ENCODE peak calls at places on chromosomes 13 and 19, in seven cellular contexts. Y is uterus, K is choroid plexus epithelial cell, Q is AG10803, X is LNCaP clone FGC, Z is RWPE1, H is K562. L is an unnamed sample.

GRCh38 chr19:33437351-33438015 is 64.0 kb downstream of the CEBPG start:
- DNase-seq in H (no peak), Q (no peak), Y (no peak), K (no peak), X (no peak), Z (no peak), L (no peak)

GRCh38 chr13:80604094-80604493 is 263.2 kb upstream of the SPRY2 start:
- DNase-seq in H (no peak), Q (no peak), Y (no peak), X (no peak), Z (no peak), K (peak), L (no peak)

GRCh38 chr13:109381546-109382180 is 404.7 kb downstream of the IRS2 start:
- DNase-seq in X (no peak), H (no peak), Y (no peak), Z (no peak), Q (peak), K (peak), L (no peak)

GRCh38 chr19:29860492-29860891 is 48.7 kb downstream of the CCNE1 start:
- DNase-seq in Z (no peak), X (no peak), K (no peak), Q (no peak), H (peak), Y (no peak), L (no peak)

GRCh38 chr13:111929036-111929616 is 137.8 kb upstream of the SOX1 start:
- DNase-seq in Y (no peak), Q (no peak), X (no peak), K (no peak), H (no peak), Z (no peak), L (no peak)

GRCh38 chr13:50382511-50382910 is 367.3 kb downstream of the KCNRG start:
- DNase-seq in Y (no peak), Z (no peak), K (no peak), X (no peak), H (no peak), Q (no peak), L (no peak)

GRCh38 chr13:97191143-97191542 is 31.0 kb upstream of the MBNL2 start:
- DNase-seq in Z (no peak), K (no peak), Q (no peak), Y (no peak), X (no peak), H (peak), L (no peak)

GRCh38 chr13:74174810-74175209 is 40.6 kb upstream of the KLF12 start:
- DNase-seq in H (no peak), Z (no peak), X (no peak), Q (no peak), K (no peak), Y (no peak), L (no peak)

GRCh38 chr19:15115080-15115479 is 7.9 kb downstream of the SYDE1 start:
- DNase-seq in K (peak), H (no peak), Z (no peak), Q (peak), Y (peak), X (no peak), L (no peak)

GRCh38 chr19:56959211-56959610 is 118.7 kb upstream of the PEG3 start:
- DNase-seq in Z (no peak), Q (no peak), K (no peak), Y (no peak), H (no peak), X (no peak), L (no peak)

GRCh38 chr19:8494158-8494557 is 8.3 kb downstream of the PRAM1 start:
- DNase-seq in H (no peak), Z (no peak), X (no peak), K (no peak), Q (no peak), Y (no peak), L (no peak)

GRCh38 chr19:58252102-58252685 is 23.5 kb downstream of the ZNF544 start:
- DNase-seq in K (no peak), X (no peak), Q (no peak), H (no peak), Y (no peak), Z (no peak), L (no peak)

GRCh38 chr13:23752111-23753001 is 136.8 kb downstream of the MIPEP start:
- DNase-seq in Z (no peak), Y (no peak), Q (no peak), H (no peak), X (no peak), K (peak), L (no peak)

GRCh38 chr13:26280295-26280694 is 26.4 kb downstream of the CDK8 start:
- DNase-seq in X (no peak), Y (no peak), K (peak), H (no peak), Q (peak), Z (peak), L (no peak)

GRCh38 chr19:1526979-1527649 is 3.2 kb downstream of the PLK5 start:
- DNase-seq in Z (no peak), K (no peak), H (no peak), Y (no peak), X (no peak), Q (no peak), L (no peak)

GRCh38 chr13:111913790-111914189 is 153.2 kb upstream of the SOX1 start:
- DNase-seq in Q (no peak), Z (no peak), Y (no peak), H (no peak), X (no peak), K (no peak), L (no peak)

GRCh38 chr13:46552888-46553520 is at the start of gene LRCH1:
- DNase-seq in Y (peak), K (peak), X (no peak), Z (peak), Q (peak), H (peak), L (peak)

GRCh38 chr19:34428549-34429285 is 536 bp downstream of the UBA2 start:
- DNase-seq in Q (peak), K (peak), Y (no peak), X (no peak), H (peak), Z (peak), L (no peak)

GRCh38 chr13:97502192-97502591 is 68.2 kb downstream of the RAP2A start:
- DNase-seq in Y (no peak), K (peak), X (no peak), Z (no peak), H (no peak), Q (no peak), L (no peak)

GRCh38 chr19:49555600-49556411 is 24.6 kb downstream of the NOSIP start:
- DNase-seq in Q (peak), X (no peak), Y (peak), Z (peak), H (peak), K (peak), L (no peak)

GRCh38 chr13:110382229-110382628 is 75.1 kb downstream of the COL4A2 start:
- DNase-seq in K (peak), H (no peak), X (peak), Z (peak), Y (no peak), Q (peak), L (no peak)

GRCh38 chr13:27621116-27621365 is 651 bp upstream of the POLR1D start:
- DNase-seq in Q (no peak), Z (peak), X (no peak), K (no peak), H (no peak), Y (no peak), L (no peak)

DNA sequence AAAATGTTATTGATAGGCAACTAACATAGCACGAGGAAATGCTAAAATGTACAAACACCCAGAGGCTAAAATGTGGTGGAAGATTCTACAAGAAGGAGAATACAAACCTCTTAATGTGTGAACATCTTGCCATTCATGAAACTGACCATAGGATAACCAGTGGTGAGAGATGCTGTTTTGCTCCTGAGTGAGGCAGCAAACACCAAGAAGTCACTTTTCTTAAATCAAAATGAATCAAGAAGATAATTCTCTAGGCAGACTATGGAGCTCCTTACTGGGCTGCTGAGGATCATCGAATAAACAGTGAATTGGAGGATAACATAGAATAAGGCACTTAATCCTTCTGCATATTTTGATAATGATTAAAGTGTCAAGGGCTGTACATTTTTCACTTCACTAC is 375.4 kb upstream of the SLITRK6 start:
- DNase-seq in Y (no peak), Q (no peak), K (peak), Z (no peak), H (no peak), X (no peak), L (no peak)
- TF ChIP-seq CTCF in Y (no peak), Q (no peak), K (peak), Z (no peak), H (no peak), X (no peak), L (no peak)

DNA sequence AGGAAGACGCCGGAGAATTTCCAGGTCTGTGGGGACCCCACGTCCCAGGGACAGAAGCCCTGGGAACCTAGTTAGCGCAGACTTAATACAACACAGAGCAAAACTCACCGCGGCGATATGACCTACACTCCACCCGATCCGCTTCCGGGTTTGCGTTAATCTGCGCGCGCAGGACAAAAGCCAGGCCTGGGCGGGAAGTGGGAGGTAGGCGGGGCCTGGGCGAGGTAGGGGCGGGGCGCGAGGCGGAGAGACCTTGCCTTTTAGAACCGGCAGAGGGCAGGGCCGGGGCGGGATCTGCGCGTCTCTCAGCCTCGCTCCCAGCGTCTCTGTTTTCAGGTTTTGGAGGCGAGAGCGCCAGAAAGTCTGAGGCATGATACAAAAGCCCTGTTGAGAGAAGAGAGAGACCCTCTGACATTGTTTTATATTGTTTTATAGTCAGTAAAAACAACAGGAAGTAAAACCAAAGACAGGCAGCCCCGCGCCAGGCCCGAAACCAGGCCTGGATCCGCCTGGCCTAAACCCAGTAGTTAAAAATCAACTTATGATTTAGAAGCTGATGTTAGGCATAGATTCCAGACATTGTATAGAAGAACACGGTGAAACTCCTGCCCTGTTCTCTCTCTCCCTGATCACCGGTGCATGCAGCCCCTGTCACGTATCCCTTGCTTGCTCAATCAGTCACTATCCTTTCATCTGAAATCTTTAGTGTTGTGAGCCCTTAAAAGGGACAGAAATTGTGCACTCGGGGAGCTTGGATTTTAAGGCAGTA is at the start of gene ZNF611:
- DNase-seq in X (peak), K (peak), H (peak), Y (peak), Z (peak), Q (peak), L (peak)
- TF ChIP-seq CTCF in X (peak), K (peak), H (peak), Y (peak), Z (peak), Q (peak), L (peak)

GRCh38 chr13:99525967-99526366 is 24.7 kb downstream of the TM9SF2 start:
- DNase-seq in Y (no peak), H (no peak), X (no peak), K (peak), Z (no peak), Q (no peak), L (no peak)

GRCh38 chr13:99523838-99524237 is 22.6 kb downstream of the TM9SF2 start:
- DNase-seq in H (no peak), Z (no peak), X (no peak), Q (no peak), K (no peak), Y (no peak), L (no peak)

GRCh38 chr13:99526549-99526948 is 25.3 kb downstream of the TM9SF2 start:
- DNase-seq in Q (no peak), H (peak), K (no peak), X (no peak), Z (no peak), Y (no peak), L (no peak)

GRCh38 chr13:99527346-99527745 is 26.1 kb downstream of the TM9SF2 start:
- DNase-seq in Q (no peak), Z (no peak), K (no peak), Y (no peak), X (no peak), H (no peak), L (no peak)

GRCh38 chr13:99528547-99528946 is 27.3 kb downstream of the TM9SF2 start:
- DNase-seq in Q (no peak), Y (no peak), H (no peak), K (peak), Z (no peak), X (no peak), L (no peak)
- TF ChIP-seq CTCF in Q (peak), Y (no peak), H (peak), K (peak), Z (no peak), X (peak), L (no peak)

DNA sequence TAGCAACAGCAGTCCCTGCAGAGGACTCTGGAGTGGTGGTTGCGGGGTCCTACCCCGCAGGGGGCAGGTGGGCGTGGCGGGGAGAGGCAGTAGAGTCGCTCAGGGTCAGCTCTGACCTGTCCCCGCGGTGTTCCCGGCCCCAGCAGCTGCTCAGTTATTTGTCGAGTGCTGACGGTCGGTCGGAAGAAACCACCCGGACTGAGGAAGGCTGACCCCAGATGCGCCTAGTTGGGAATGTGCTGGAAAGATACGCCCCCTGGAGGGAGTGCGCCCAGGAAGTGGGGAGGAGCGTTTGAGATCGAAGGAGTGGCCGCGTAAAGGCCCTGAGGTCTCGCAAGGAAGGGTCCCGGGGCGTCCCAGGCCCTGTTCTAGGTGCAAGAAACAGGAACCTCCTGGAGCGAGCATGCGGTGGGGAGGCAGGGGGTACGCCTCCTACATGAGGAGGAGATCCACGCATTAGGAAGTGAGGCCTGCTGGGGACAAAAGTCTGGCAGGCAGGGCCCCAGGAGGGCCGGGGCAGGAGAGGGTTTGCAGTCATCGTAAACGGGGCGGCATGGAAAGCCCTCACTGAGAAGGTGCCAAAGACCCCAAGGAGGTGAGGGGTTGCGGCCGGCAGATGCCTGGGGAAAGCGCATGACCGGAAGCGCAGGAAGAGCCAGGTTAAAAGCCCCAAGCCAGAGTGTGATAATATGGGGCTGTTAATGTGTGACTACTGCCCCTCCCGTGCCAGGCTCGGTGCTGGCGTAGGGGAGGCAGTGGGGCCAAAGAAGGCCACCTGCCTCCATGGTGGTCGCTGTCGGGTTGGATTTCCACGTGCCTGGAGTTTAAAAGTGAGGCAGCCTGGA is 9.1 kb downstream of the CCDC8 start:
- DNase-seq in X (no peak), H (peak), K (no peak), Y (peak), Q (peak), Z (no peak), L (peak)
- TF ChIP-seq CTCF in X (no peak), H (peak), K (peak), Y (no peak), Q (peak), Z (peak), L (no peak)

GRCh38 chr13:70104481-70104880 is 3.1 kb upstream of the ATXN8OS start:
- DNase-seq in Z (no peak), X (no peak), H (no peak), Q (no peak), K (no peak), Y (no peak), L (no peak)
- TF ChIP-seq CTCF in Z (no peak), X (no peak), H (no peak), Q (no peak), K (no peak), Y (no peak), L (no peak)

GRCh38 chr13:100392709-100393630 is 195.6 kb downstream of the GGACT start:
- DNase-seq in Y (peak), Z (peak), H (peak), Q (peak), K (peak), X (no peak), L (peak)

GRCh38 chr13:100382787-100383186 is 205.8 kb downstream of the GGACT start:
- DNase-seq in X (no peak), Y (no peak), Q (peak), H (no peak), Z (no peak), K (peak), L (no peak)

GRCh38 chr13:100389617-100390016 is 199.0 kb downstream of the GGACT start:
- DNase-seq in Q (no peak), X (no peak), H (no peak), Y (no peak), Z (no peak), K (no peak), L (no peak)

GRCh38 chr13:100388923-100389322 is 199.7 kb downstream of the GGACT start:
- DNase-seq in Z (no peak), X (no peak), Q (no peak), Y (no peak), H (no peak), K (no peak), L (no peak)

GRCh38 chr13:100387416-100387815 is 201.2 kb downstream of the GGACT start:
- DNase-seq in Z (no peak), Y (no peak), X (no peak), Q (no peak), K (no peak), H (no peak), L (no peak)
- TF ChIP-seq CTCF in Z (no peak), Y (no peak), X (no peak), Q (no peak), K (no peak), H (no peak), L (no peak)

GRCh38 chr19:55606471-55606787 is 982 bp downstream of the ZNF865 start:
- DNase-seq in X (no peak), Y (no peak), H (no peak), Q (no peak), Z (no peak), K (no peak), L (no peak)
- TF ChIP-seq CTCF in X (no peak), Y (no peak), H (no peak), Q (no peak), Z (no peak), K (no peak), L (no peak)

GRCh38 chr19:40376286-40376862 is 13.6 kb downstream of the HIPK4 start:
- DNase-seq in K (no peak), Y (no peak), H (no peak), Q (no peak), Z (no peak), X (no peak), L (no peak)
- TF ChIP-seq CTCF in K (no peak), Y (no peak), H (no peak), Q (no peak), Z (no peak), X (no peak), L (no peak)

GRCh38 chr19:31600731-31601295 is 251.6 kb upstream of the TSHZ3 start:
- DNase-seq in H (no peak), Q (no peak), K (no peak), Z (no peak), Y (no peak), X (no peak), L (no peak)

GRCh38 chr19:31596751-31597150 is 247.5 kb upstream of the TSHZ3 start:
- DNase-seq in X (no peak), Q (no peak), Y (no peak), Z (no peak), K (no peak), H (no peak), L (no peak)

GRCh38 chr19:31597616-31598015 is 248.4 kb upstream of the TSHZ3 start:
- DNase-seq in H (no peak), Y (no peak), K (no peak), Z (no peak), X (no peak), Q (no peak), L (no peak)

GRCh38 chr19:31595521-31595920 is 246.3 kb upstream of the TSHZ3 start:
- DNase-seq in Z (no peak), H (no peak), Y (no peak), Q (no peak), X (no peak), K (no peak), L (no peak)

GRCh38 chr19:31598730-31599238 is 249.5 kb upstream of the TSHZ3 start:
- DNase-seq in H (no peak), X (no peak), Q (no peak), Y (no peak), Z (no peak), K (no peak), L (no peak)
- TF ChIP-seq CTCF in H (no peak), X (no peak), Q (no peak), Y (no peak), Z (no peak), K (no peak), L (no peak)

GRCh38 chr19:18782559-18783225 is 8.4 kb downstream of the COMP start:
- DNase-seq in Y (no peak), H (no peak), K (no peak), Q (no peak), X (no peak), Z (no peak), L (no peak)

GRCh38 chr19:18780081-18780480 is 11.0 kb downstream of the COMP start:
- DNase-seq in H (no peak), Z (no peak), Y (no peak), X (no peak), K (no peak), Q (no peak), L (no peak)

GRCh38 chr19:18781885-18782527 is 9.1 kb downstream of the COMP start:
- DNase-seq in X (no peak), H (no peak), K (no peak), Q (no peak), Z (no peak), Y (no peak), L (no peak)

GRCh38 chr19:18780631-18781030 is 10.5 kb downstream of the COMP start:
- DNase-seq in X (no peak), Z (no peak), K (no peak), Q (no peak), H (no peak), Y (no peak), L (no peak)

GRCh38 chr19:18781047-18781600 is 10.0 kb downstream of the COMP start:
- DNase-seq in H (no peak), Z (no peak), X (no peak), Q (no peak), K (no peak), Y (no peak), L (no peak)
- TF ChIP-seq CTCF in H (no peak), Z (no peak), X (no peak), Q (no peak), K (no peak), Y (no peak), L (no peak)

L was measured in breast epithelium.